ENCODE peak calls at places on chromosomes 3 and 15, in eight cellular contexts. One of them, this sample, is unnamed.

GRCh38 chr15:68820205-68820588 is 498 bp downstream of the ANP32A start:
- DNase-seq in fibroblast of the aortic adventitia: no peak
- DNase-seq in B cell: peak
- DNase-seq in mammary epithelial cell: no peak
- DNase-seq in GM23338: no peak
- DNase-seq in GM13977: peak
- DNase-seq in H9: no peak
- DNase-seq in GM12865: peak
- DNase-seq in this sample: no peak

GRCh38 chr3:73765878-73766564 is 141.3 kb upstream of the PDZRN3 start:
- DNase-seq in fibroblast of the aortic adventitia: peak
- DNase-seq in B cell: no peak
- DNase-seq in mammary epithelial cell: no peak
- DNase-seq in GM23338: no peak
- DNase-seq in GM13977: no peak
- DNase-seq in H9: no peak
- DNase-seq in GM12865: no peak
- DNase-seq in this sample: no peak

GRCh38 chr3:84724877-84725276 is 233.9 kb upstream of the CADM2 start:
- DNase-seq in fibroblast of the aortic adventitia: no peak
- DNase-seq in B cell: no peak
- DNase-seq in mammary epithelial cell: peak
- DNase-seq in GM23338: no peak
- DNase-seq in GM13977: no peak
- DNase-seq in H9: no peak
- DNase-seq in GM12865: no peak
- DNase-seq in this sample: peak

GRCh38 chr3:53412953-53413352 is 65.6 kb upstream of the DCP1A start:
- DNase-seq in fibroblast of the aortic adventitia: no peak
- DNase-seq in B cell: no peak
- DNase-seq in mammary epithelial cell: no peak
- DNase-seq in GM23338: no peak
- DNase-seq in GM13977: no peak
- DNase-seq in H9: no peak
- DNase-seq in GM12865: no peak
- DNase-seq in this sample: no peak

GRCh38 chr15:84740691-84741090 is 7.7 kb upstream of the ZNF592 start:
- DNase-seq in fibroblast of the aortic adventitia: no peak
- DNase-seq in B cell: no peak
- DNase-seq in mammary epithelial cell: no peak
- DNase-seq in GM23338: no peak
- DNase-seq in GM13977: no peak
- DNase-seq in H9: no peak
- DNase-seq in GM12865: no peak
- DNase-seq in this sample: no peak

GRCh38 chr3:30458781-30459180 is 147.6 kb upstream of the TGFBR2 start:
- DNase-seq in fibroblast of the aortic adventitia: no peak
- DNase-seq in B cell: no peak
- DNase-seq in mammary epithelial cell: no peak
- DNase-seq in GM23338: peak
- DNase-seq in GM13977: no peak
- DNase-seq in H9: no peak
- DNase-seq in GM12865: no peak
- DNase-seq in this sample: no peak

GRCh38 chr15:73851679-73852078 is 21.7 kb upstream of the TBC1D21 start:
- DNase-seq in fibroblast of the aortic adventitia: peak
- DNase-seq in B cell: no peak
- DNase-seq in mammary epithelial cell: peak
- DNase-seq in GM23338: peak
- DNase-seq in GM13977: peak
- DNase-seq in H9: peak
- DNase-seq in GM12865: peak
- DNase-seq in this sample: peak

GRCh38 chr3:126540342-126540849 is 16.4 kb downstream of the CHST13 start:
- DNase-seq in fibroblast of the aortic adventitia: peak
- DNase-seq in B cell: peak
- DNase-seq in mammary epithelial cell: peak
- DNase-seq in GM23338: no peak
- DNase-seq in GM13977: no peak
- DNase-seq in H9: peak
- DNase-seq in GM12865: no peak
- DNase-seq in this sample: peak

GRCh38 chr3:47578691-47579632 is at the start of gene CSPG5:
- DNase-seq in fibroblast of the aortic adventitia: no peak
- DNase-seq in B cell: no peak
- DNase-seq in mammary epithelial cell: no peak
- DNase-seq in GM23338: peak
- DNase-seq in GM13977: peak
- DNase-seq in H9: peak
- DNase-seq in GM12865: no peak
- DNase-seq in this sample: no peak

GRCh38 chr3:13863422-13863821 is 16.4 kb downstream of the WNT7A start:
- DNase-seq in fibroblast of the aortic adventitia: no peak
- DNase-seq in B cell: no peak
- DNase-seq in mammary epithelial cell: no peak
- DNase-seq in GM23338: no peak
- DNase-seq in GM13977: no peak
- DNase-seq in H9: no peak
- DNase-seq in GM12865: no peak
- DNase-seq in this sample: no peak

GRCh38 chr3:41888368-41889076 is 73.4 kb downstream of the ULK4 start:
- DNase-seq in fibroblast of the aortic adventitia: no peak
- DNase-seq in B cell: no peak
- DNase-seq in mammary epithelial cell: peak
- DNase-seq in GM23338: peak
- DNase-seq in GM13977: no peak
- DNase-seq in H9: peak
- DNase-seq in GM12865: no peak
- DNase-seq in this sample: no peak

GRCh38 chr15:58403581-58403980 is 28.2 kb upstream of the LIPC start:
- DNase-seq in fibroblast of the aortic adventitia: no peak
- DNase-seq in B cell: no peak
- DNase-seq in mammary epithelial cell: no peak
- DNase-seq in GM23338: no peak
- DNase-seq in GM13977: no peak
- DNase-seq in H9: no peak
- DNase-seq in GM12865: no peak
- DNase-seq in this sample: no peak

GRCh38 chr15:71228403-71228802 is 113.1 kb downstream of the THSD4 start:
- DNase-seq in fibroblast of the aortic adventitia: no peak
- DNase-seq in B cell: no peak
- DNase-seq in mammary epithelial cell: no peak
- DNase-seq in GM23338: no peak
- DNase-seq in GM13977: no peak
- DNase-seq in H9: no peak
- DNase-seq in GM12865: no peak
- DNase-seq in this sample: no peak

GRCh38 chr15:48462688-48463087 is 131.5 kb downstream of the DUT start:
- DNase-seq in fibroblast of the aortic adventitia: no peak
- DNase-seq in B cell: no peak
- DNase-seq in mammary epithelial cell: no peak
- DNase-seq in GM23338: no peak
- DNase-seq in GM13977: no peak
- DNase-seq in H9: no peak
- DNase-seq in GM12865: no peak
- DNase-seq in this sample: no peak

GRCh38 chr3:57555316-57555715 is 758 bp upstream of the PDE12 start:
- DNase-seq in fibroblast of the aortic adventitia: no peak
- DNase-seq in B cell: no peak
- DNase-seq in mammary epithelial cell: no peak
- DNase-seq in GM23338: no peak
- DNase-seq in GM13977: no peak
- DNase-seq in H9: no peak
- DNase-seq in GM12865: peak
- DNase-seq in this sample: no peak

GRCh38 chr3:42610978-42611377 is 10.5 kb downstream of the NKTR start:
- DNase-seq in fibroblast of the aortic adventitia: no peak
- DNase-seq in B cell: no peak
- DNase-seq in mammary epithelial cell: no peak
- DNase-seq in GM23338: no peak
- DNase-seq in GM13977: no peak
- DNase-seq in H9: no peak
- DNase-seq in GM12865: no peak
- DNase-seq in this sample: no peak

GRCh38 chr3:8621141-8621540 is 23.5 kb downstream of the SSUH2 start:
- DNase-seq in fibroblast of the aortic adventitia: no peak
- DNase-seq in B cell: no peak
- DNase-seq in mammary epithelial cell: no peak
- DNase-seq in GM23338: no peak
- DNase-seq in GM13977: no peak
- DNase-seq in H9: no peak
- DNase-seq in GM12865: no peak
- DNase-seq in this sample: no peak

GRCh38 chr15:56244237-56244810 is 645 bp upstream of the RFX7 start:
- DNase-seq in fibroblast of the aortic adventitia: peak
- DNase-seq in B cell: no peak
- DNase-seq in mammary epithelial cell: peak
- DNase-seq in GM23338: peak
- DNase-seq in GM13977: peak
- DNase-seq in H9: peak
- DNase-seq in GM12865: peak
- DNase-seq in this sample: peak

GRCh38 chr15:99956022-99956775 is 223.0 kb upstream of the LYSMD4 start:
- DNase-seq in fibroblast of the aortic adventitia: no peak
- DNase-seq in B cell: no peak
- DNase-seq in mammary epithelial cell: no peak
- DNase-seq in GM23338: no peak
- DNase-seq in GM13977: no peak
- DNase-seq in H9: no peak
- DNase-seq in GM12865: no peak
- DNase-seq in this sample: peak

GRCh38 chr15:60626669-60627068 is 147.7 kb upstream of the ICE2 start:
- DNase-seq in fibroblast of the aortic adventitia: no peak
- DNase-seq in B cell: no peak
- DNase-seq in mammary epithelial cell: no peak
- DNase-seq in GM23338: no peak
- DNase-seq in GM13977: no peak
- DNase-seq in H9: no peak
- DNase-seq in GM12865: no peak
- DNase-seq in this sample: no peak

GRCh38 chr3:190941694-190942280 is 79.3 kb upstream of the GMNC start:
- DNase-seq in fibroblast of the aortic adventitia: no peak
- DNase-seq in B cell: no peak
- DNase-seq in mammary epithelial cell: no peak
- DNase-seq in GM23338: peak
- DNase-seq in GM13977: no peak
- DNase-seq in H9: peak
- DNase-seq in GM12865: no peak
- DNase-seq in this sample: no peak

GRCh38 chr3:45929042-45929679 is 14.1 kb upstream of the CXCR6 start:
- DNase-seq in fibroblast of the aortic adventitia: peak
- DNase-seq in B cell: peak
- DNase-seq in mammary epithelial cell: no peak
- DNase-seq in GM23338: peak
- DNase-seq in GM13977: peak
- DNase-seq in H9: peak
- DNase-seq in GM12865: peak
- DNase-seq in this sample: peak

GRCh38 chr15:85037617-85038016 is 56.0 kb downstream of the PDE8A start:
- DNase-seq in fibroblast of the aortic adventitia: no peak
- DNase-seq in B cell: no peak
- DNase-seq in mammary epithelial cell: no peak
- DNase-seq in GM23338: no peak
- DNase-seq in GM13977: no peak
- DNase-seq in H9: no peak
- DNase-seq in GM12865: no peak
- DNase-seq in this sample: no peak

GRCh38 chr15:70210538-70210937 is 112.8 kb upstream of the TLE3 start:
- DNase-seq in fibroblast of the aortic adventitia: no peak
- DNase-seq in B cell: no peak
- DNase-seq in mammary epithelial cell: no peak
- DNase-seq in GM23338: peak
- DNase-seq in GM13977: no peak
- DNase-seq in H9: peak
- DNase-seq in GM12865: peak
- DNase-seq in this sample: no peak
- TF ChIP-seq CTCF in fibroblast of the aortic adventitia: no peak
- TF ChIP-seq CTCF in B cell: no peak
- TF ChIP-seq CTCF in mammary epithelial cell: peak
- TF ChIP-seq CTCF in GM23338: peak
- TF ChIP-seq CTCF in GM13977: peak
- TF ChIP-seq CTCF in H9: peak
- TF ChIP-seq CTCF in GM12865: no peak
- TF ChIP-seq CTCF in this sample: no peak

GRCh38 chr15:43186003-43186353 is 775 bp downstream of the CCNDBP1 start:
- DNase-seq in fibroblast of the aortic adventitia: no peak
- DNase-seq in B cell: no peak
- DNase-seq in mammary epithelial cell: peak
- DNase-seq in GM23338: no peak
- DNase-seq in GM13977: peak
- DNase-seq in H9: no peak
- DNase-seq in GM12865: no peak
- DNase-seq in this sample: peak

GRCh38 chr15:43184407-43185160 is 619 bp upstream of the CCNDBP1 start:
- DNase-seq in fibroblast of the aortic adventitia: no peak
- DNase-seq in B cell: no peak
- DNase-seq in mammary epithelial cell: no peak
- DNase-seq in GM23338: no peak
- DNase-seq in GM13977: no peak
- DNase-seq in H9: no peak
- DNase-seq in GM12865: no peak
- DNase-seq in this sample: no peak

GRCh38 chr15:43187544-43188155 is 2.4 kb downstream of the CCNDBP1 start:
- DNase-seq in fibroblast of the aortic adventitia: peak
- DNase-seq in B cell: no peak
- DNase-seq in mammary epithelial cell: peak
- DNase-seq in GM23338: peak
- DNase-seq in GM13977: peak
- DNase-seq in H9: no peak
- DNase-seq in GM12865: peak
- DNase-seq in this sample: peak

GRCh38 chr15:43183270-43183669 is 1.9 kb upstream of the CCNDBP1 start:
- DNase-seq in fibroblast of the aortic adventitia: no peak
- DNase-seq in B cell: no peak
- DNase-seq in mammary epithelial cell: no peak
- DNase-seq in GM23338: no peak
- DNase-seq in GM13977: no peak
- DNase-seq in H9: no peak
- DNase-seq in GM12865: no peak
- DNase-seq in this sample: no peak

GRCh38 chr15:43185161-43186002 is at the start of gene CCNDBP1:
- DNase-seq in fibroblast of the aortic adventitia: peak
- DNase-seq in B cell: peak
- DNase-seq in mammary epithelial cell: peak
- DNase-seq in GM23338: peak
- DNase-seq in GM13977: peak
- DNase-seq in H9: peak
- DNase-seq in GM12865: peak
- DNase-seq in this sample: peak
- TF ChIP-seq CTCF in fibroblast of the aortic adventitia: peak
- TF ChIP-seq CTCF in B cell: peak
- TF ChIP-seq CTCF in mammary epithelial cell: peak
- TF ChIP-seq CTCF in GM23338: peak
- TF ChIP-seq CTCF in GM13977: peak
- TF ChIP-seq CTCF in H9: peak
- TF ChIP-seq CTCF in GM12865: peak
- TF ChIP-seq CTCF in this sample: peak

GRCh38 chr3:189195302-189195701 is 23.5 kb downstream of the TPRG1 start:
- DNase-seq in fibroblast of the aortic adventitia: no peak
- DNase-seq in B cell: no peak
- DNase-seq in mammary epithelial cell: no peak
- DNase-seq in GM23338: peak
- DNase-seq in GM13977: no peak
- DNase-seq in H9: peak
- DNase-seq in GM12865: peak
- DNase-seq in this sample: peak
- TF ChIP-seq CTCF in fibroblast of the aortic adventitia: peak
- TF ChIP-seq CTCF in B cell: no peak
- TF ChIP-seq CTCF in mammary epithelial cell: peak
- TF ChIP-seq CTCF in GM23338: peak
- TF ChIP-seq CTCF in GM13977: no peak
- TF ChIP-seq CTCF in H9: peak
- TF ChIP-seq CTCF in GM12865: peak
- TF ChIP-seq CTCF in this sample: no peak

GRCh38 chr3:7469866-7470265 is 609.0 kb downstream of the GRM7 start:
- DNase-seq in fibroblast of the aortic adventitia: no peak
- DNase-seq in B cell: no peak
- DNase-seq in mammary epithelial cell: no peak
- DNase-seq in GM23338: no peak
- DNase-seq in GM13977: no peak
- DNase-seq in H9: no peak
- DNase-seq in GM12865: no peak
- DNase-seq in this sample: no peak
- TF ChIP-seq CTCF in fibroblast of the aortic adventitia: no peak
- TF ChIP-seq CTCF in B cell: no peak
- TF ChIP-seq CTCF in mammary epithelial cell: no peak
- TF ChIP-seq CTCF in GM23338: no peak
- TF ChIP-seq CTCF in GM13977: no peak
- TF ChIP-seq CTCF in H9: no peak
- TF ChIP-seq CTCF in GM12865: no peak
- TF ChIP-seq CTCF in this sample: no peak

This sample was measured in MCF 10A.